ENCODE peak calls at places on chromosomes 11 and 22, in ten cellular contexts. U, K, M, G, C, E, P, R, O and F are unnamed samples.

GRCh38 chr11:96311120-96311568 is 31.9 kb downstream of the MAML2 start:
- DNase-seq in U (no peak), K (no peak), M (no peak), G (no peak), C (no peak), E (no peak), P (no peak), R (peak; percentile 68), O (peak; percentile 74), F (no peak)

GRCh38 chr11:69008774-69009440 is 4.1 kb downstream of the MRGPRF start:
- DNase-seq in U (peak; percentile 84), K (peak; percentile 75), M (no peak), G (no peak), C (no peak), E (peak; percentile 98), P (peak; percentile 66), R (peak; percentile 83), O (peak; percentile 99), F (no peak)

GRCh38 chr11:125070699-125071254 is 7.7 kb downstream of the SLC37A2 start:
- DNase-seq in U (peak; percentile 32), K (peak; percentile 50), M (no peak), G (no peak), C (peak; percentile 17), E (no peak), P (peak; percentile 90), R (peak; percentile 43), O (peak; percentile 64), F (no peak)

GRCh38 chr11:64989416-64989815 is 7.4 kb downstream of the BATF2 start:
- DNase-seq in U (no peak), K (no peak), M (no peak), G (no peak), C (no peak), E (no peak), P (peak; percentile 78), R (no peak), O (no peak), F (no peak)

GRCh38 chr22:49712195-49712791 is 115.4 kb downstream of the BRD1 start:
- DNase-seq in U (no peak), K (no peak), M (peak; percentile 52), G (no peak), C (no peak), E (no peak), P (peak; percentile 56), R (no peak), O (no peak), F (peak; percentile 51)

GRCh38 chr11:21895686-21896085 is 297.2 kb upstream of the ANO5 start:
- DNase-seq in U (no peak), K (no peak), M (no peak), G (no peak), C (no peak), E (no peak), P (no peak), R (no peak), O (no peak), F (no peak)

GRCh38 chr22:24434472-24435322 is 7.3 kb downstream of the ADORA2A start:
- DNase-seq in U (no peak), K (no peak), M (no peak), G (peak; percentile 60), C (peak; percentile 73), E (no peak), P (peak; percentile 92), R (no peak), O (no peak), F (no peak)

GRCh38 chr22:23696326-23696851 is 5.6 kb downstream of the RGL4 start:
- DNase-seq in U (no peak), K (no peak), M (no peak), G (peak; percentile 52), C (peak; percentile 74), E (no peak), P (peak; percentile 93), R (no peak), O (peak; percentile 56), F (no peak)

GRCh38 chr11:117057727-117058126 is 40.5 kb downstream of the SIK3 start:
- DNase-seq in U (no peak), K (no peak), M (no peak), G (no peak), C (no peak), E (no peak), P (no peak), R (no peak), O (no peak), F (no peak)

GRCh38 chr11:116601734-116602636 is 170.8 kb downstream of the BUD13 start:
- DNase-seq in U (no peak), K (no peak), M (no peak), G (no peak), C (no peak), E (no peak), P (peak; percentile 13), R (no peak), O (peak; percentile 3), F (no peak)

GRCh38 chr22:27990879-27991278 is 71.8 kb upstream of the PITPNB start:
- DNase-seq in U (no peak), K (no peak), M (peak; percentile 69), G (no peak), C (peak; percentile 5), E (no peak), P (no peak), R (peak; percentile 63), O (peak; percentile 8), F (peak; percentile 21)

GRCh38 chr11:65871811-65872548 is 620 bp downstream of the EFEMP2 start:
- DNase-seq in U (no peak), K (no peak), M (no peak), G (no peak), C (no peak), E (no peak), P (no peak), R (no peak), O (no peak), F (peak; percentile 23)

GRCh38 chr11:62539238-62539925 is 7.2 kb downstream of the AHNAK start:
- DNase-seq in U (peak; percentile 74), K (peak; percentile 77), M (no peak), G (no peak), C (peak; percentile 67), E (peak; percentile 58), P (no peak), R (peak; percentile 88), O (peak; percentile 93), F (no peak)

GRCh38 chr11:70174846-70175764 is 28.0 kb upstream of the FADD start:
- DNase-seq in U (no peak), K (no peak), M (no peak), G (no peak), C (no peak), E (no peak), P (no peak), R (no peak), O (no peak), F (peak; percentile 24)

GRCh38 chr22:42379961-42380537 is 52.2 kb downstream of the NFAM1 start:
- DNase-seq in U (no peak), K (no peak), M (no peak), G (no peak), C (no peak), E (no peak), P (no peak), R (no peak), O (no peak), F (no peak)

GRCh38 chr11:73157141-73158010 is 15.3 kb upstream of the FCHSD2 start:
- DNase-seq in U (no peak), K (no peak), M (no peak), G (no peak), C (no peak), E (peak; percentile 59), P (peak; percentile 80), R (peak; percentile 36), O (peak; percentile 81), F (no peak)

GRCh38 chr11:43686207-43686606 is 5.7 kb downstream of the HSD17B12 start:
- DNase-seq in U (no peak), K (no peak), M (no peak), G (no peak), C (no peak), E (no peak), P (no peak), R (no peak), O (no peak), F (no peak)

GRCh38 chr11:16857186-16857585 is 118.7 kb downstream of the C11orf58 start:
- DNase-seq in U (no peak), K (no peak), M (no peak), G (no peak), C (no peak), E (no peak), P (no peak), R (no peak), O (no peak), F (no peak)

GRCh38 chr11:19978668-19979518 is 181.4 kb downstream of the DBX1 start:
- DNase-seq in U (peak; percentile 46), K (no peak), M (no peak), G (no peak), C (no peak), E (peak; percentile 31), P (no peak), R (peak; percentile 8), O (peak; percentile 90), F (no peak)

GRCh38 chr11:86013718-86014117 is 55.2 kb downstream of the PICALM start:
- DNase-seq in U (no peak), K (no peak), M (no peak), G (no peak), C (no peak), E (no peak), P (no peak), R (no peak), O (no peak), F (no peak)

GRCh38 chr11:64868904-64869570 is 9.4 kb downstream of the EHD1 start:
- DNase-seq in U (peak; percentile 64), K (no peak), M (no peak), G (no peak), C (no peak), E (no peak), P (peak; percentile 84), R (no peak), O (peak; percentile 94), F (no peak)

GRCh38 chr11:108693852-108694251 is 29.0 kb downstream of the DDX10 start:
- DNase-seq in U (peak; percentile 34), K (no peak), M (no peak), G (no peak), C (no peak), E (no peak), P (no peak), R (no peak), O (peak; percentile 63), F (no peak)

GRCh38 chr11:63813563-63814382 is 517 bp downstream of the SPINDOC start:
- DNase-seq in U (no peak), K (no peak), M (peak; percentile 76), G (no peak), C (peak; percentile 66), E (peak; percentile 17), P (peak; percentile 84), R (peak; percentile 45), O (peak; percentile 50), F (peak; percentile 46)

GRCh38 chr11:79076526-79077115 is 364.2 kb downstream of the TENM4 start:
- DNase-seq in U (no peak), K (peak; percentile 40), M (peak; percentile 72), G (no peak), C (peak; percentile 38), E (no peak), P (no peak), R (peak; percentile 61), O (no peak), F (no peak)

GRCh38 chr11:12897390-12897789 is 111.7 kb upstream of the RASSF10 start:
- DNase-seq in U (no peak), K (no peak), M (no peak), G (no peak), C (no peak), E (no peak), P (no peak), R (no peak), O (no peak), F (no peak)

GRCh38 chr22:44746836-44747519 is 5.4 kb upstream of the ARHGAP8 start:
- DNase-seq in U (peak; percentile 67), K (no peak), M (peak; percentile 76), G (no peak), C (no peak), E (no peak), P (no peak), R (no peak), O (peak; percentile 69), F (no peak)

GRCh38 chr11:13008625-13009475 is at the start of gene RASSF10:
- DNase-seq in U (no peak), K (no peak), M (no peak), G (no peak), C (peak; percentile 53), E (no peak), P (no peak), R (peak; percentile 94), O (no peak), F (peak; percentile 80)

GRCh38 chr11:110463153-110463552 is 33.4 kb downstream of the FDX1 start:
- DNase-seq in U (no peak), K (no peak), M (peak; percentile 59), G (no peak), C (peak; percentile 27), E (no peak), P (peak; percentile 83), R (peak; percentile 51), O (peak; percentile 66), F (peak; percentile 23)